ENCODE peak calls at places on chromosomes 1 and 21, in four cellular contexts. G, X, J and Z are unnamed samples.
A peak's percentile ranks its signal among the peaks of the same experiment; 100 is the strongest.

GRCh38 chr1:248695451-248696132 is 7.0 kb downstream of the OR14I1 start:
- DNase-seq in X (no peak), G (no peak), J (no peak), Z (peak; percentile 1)

GRCh38 chr21:45458281-45459170 is 53.6 kb downstream of the COL18A1 start:
- DNase-seq in G (peak; percentile 31), J (no peak), X (no peak), Z (no peak)

GRCh38 chr21:9737871-9738520 is 783.4 kb upstream of the TPTE start:
- DNase-seq in J (no peak), G (no peak), X (no peak), Z (no peak)

GRCh38 chr1:101044259-101044658 is 18.7 kb upstream of the DPH5 start:
- DNase-seq in X (no peak), G (no peak), J (no peak), Z (no peak)

GRCh38 chr1:15938628-15939161 is 37.2 kb downstream of the ZBTB17 start:
- DNase-seq in J (no peak), X (no peak), G (no peak), Z (no peak)

GRCh38 chr1:229027158-229027557 is 243.8 kb upstream of the RAB4A start:
- DNase-seq in J (no peak), X (no peak), G (no peak), Z (no peak)

GRCh38 chr1:241408170-241408569 is 51.2 kb upstream of the RGS7 start:
- DNase-seq in G (no peak), J (no peak), X (no peak), Z (no peak)

GRCh38 chr21:44909719-44910118 is 11.0 kb downstream of the ITGB2 start:
- DNase-seq in J (no peak), G (no peak), X (no peak), Z (no peak)

GRCh38 chr21:39927304-39927886 is 60.2 kb downstream of the PCP4 start:
- DNase-seq in J (no peak), G (no peak), X (no peak), Z (no peak)